ENCODE peak calls at places on chromosomes 5 and 9, in six cellular contexts. One of them, this sample, is unnamed.

GRCh38 chr5:163565492-163565891 is 60.1 kb downstream of the MAT2B start:
- DNase-seq in endodermal cell: peak
- DNase-seq in fibroblast of the aortic adventitia: peak
- DNase-seq in sigmoid colon: no peak
- DNase-seq in PC-3: peak
- DNase-seq in esophagus squamous epithelium: no peak
- DNase-seq in this sample: no peak

GRCh38 chr9:79263666-79264460 is 307.9 kb upstream of the TLE4 start:
- DNase-seq in endodermal cell: no peak
- DNase-seq in fibroblast of the aortic adventitia: peak
- DNase-seq in sigmoid colon: no peak
- DNase-seq in PC-3: peak
- DNase-seq in esophagus squamous epithelium: no peak
- DNase-seq in this sample: no peak

GRCh38 chr9:130713286-130713975 is 19.9 kb downstream of the EXOSC2 start:
- DNase-seq in endodermal cell: peak
- DNase-seq in fibroblast of the aortic adventitia: peak
- DNase-seq in sigmoid colon: peak
- DNase-seq in PC-3: peak
- DNase-seq in esophagus squamous epithelium: no peak
- DNase-seq in this sample: no peak

GRCh38 chr5:62779010-62779422 is 200.4 kb downstream of the LRRC70 start:
- DNase-seq in endodermal cell: no peak
- DNase-seq in fibroblast of the aortic adventitia: peak
- DNase-seq in sigmoid colon: no peak
- DNase-seq in PC-3: peak
- DNase-seq in esophagus squamous epithelium: no peak
- DNase-seq in this sample: no peak

GRCh38 chr5:143673676-143674468 is 138.1 kb upstream of the HMHB1 start:
- DNase-seq in endodermal cell: no peak
- DNase-seq in fibroblast of the aortic adventitia: no peak
- DNase-seq in sigmoid colon: no peak
- DNase-seq in PC-3: peak
- DNase-seq in esophagus squamous epithelium: no peak
- DNase-seq in this sample: no peak

GRCh38 chr9:87889065-87889881 is 6.6 kb downstream of the SPATA31E1 start:
- DNase-seq in endodermal cell: peak
- DNase-seq in fibroblast of the aortic adventitia: no peak
- DNase-seq in sigmoid colon: no peak
- DNase-seq in PC-3: no peak
- DNase-seq in esophagus squamous epithelium: no peak
- DNase-seq in this sample: peak

GRCh38 chr9:109817846-109818472 is 38.0 kb downstream of the PALM2AKAP2 start:
- DNase-seq in endodermal cell: peak
- DNase-seq in fibroblast of the aortic adventitia: peak
- DNase-seq in sigmoid colon: peak
- DNase-seq in PC-3: peak
- DNase-seq in esophagus squamous epithelium: no peak
- DNase-seq in this sample: peak

GRCh38 chr5:1787472-1788047 is 12.1 kb downstream of the MRPL36 start:
- DNase-seq in endodermal cell: no peak
- DNase-seq in fibroblast of the aortic adventitia: no peak
- DNase-seq in sigmoid colon: peak
- DNase-seq in PC-3: no peak
- DNase-seq in esophagus squamous epithelium: no peak
- DNase-seq in this sample: no peak

GRCh38 chr9:136192289-136193126 is 12.4 kb downstream of the LHX3 start:
- DNase-seq in endodermal cell: no peak
- DNase-seq in fibroblast of the aortic adventitia: peak
- DNase-seq in sigmoid colon: no peak
- DNase-seq in PC-3: no peak
- DNase-seq in esophagus squamous epithelium: no peak
- DNase-seq in this sample: no peak

GRCh38 chr9:15999422-16000339 is 446.8 kb downstream of the CCDC171 start:
- DNase-seq in endodermal cell: no peak
- DNase-seq in fibroblast of the aortic adventitia: peak
- DNase-seq in sigmoid colon: no peak
- DNase-seq in PC-3: peak
- DNase-seq in esophagus squamous epithelium: no peak
- DNase-seq in this sample: no peak

GRCh38 chr5:69217154-69217731 is 17.4 kb upstream of the CDK7 start:
- DNase-seq in endodermal cell: no peak
- DNase-seq in fibroblast of the aortic adventitia: peak
- DNase-seq in sigmoid colon: no peak
- DNase-seq in PC-3: no peak
- DNase-seq in esophagus squamous epithelium: no peak
- DNase-seq in this sample: no peak

GRCh38 chr9:92163276-92163675 is 48.1 kb upstream of the SPTLC1 start:
- DNase-seq in endodermal cell: no peak
- DNase-seq in fibroblast of the aortic adventitia: no peak
- DNase-seq in sigmoid colon: no peak
- DNase-seq in PC-3: no peak
- DNase-seq in esophagus squamous epithelium: no peak
- DNase-seq in this sample: no peak

GRCh38 chr5:93894471-93895354 is 153.3 kb upstream of the POU5F2 start:
- DNase-seq in endodermal cell: no peak
- DNase-seq in fibroblast of the aortic adventitia: peak
- DNase-seq in sigmoid colon: no peak
- DNase-seq in PC-3: no peak
- DNase-seq in esophagus squamous epithelium: no peak
- DNase-seq in this sample: no peak

GRCh38 chr5:141838326-141839014 is 39.7 kb downstream of the PCDH1 start:
- DNase-seq in endodermal cell: peak
- DNase-seq in fibroblast of the aortic adventitia: no peak
- DNase-seq in sigmoid colon: no peak
- DNase-seq in PC-3: no peak
- DNase-seq in esophagus squamous epithelium: no peak
- DNase-seq in this sample: no peak

GRCh38 chr9:125750656-125751035 is 3.5 kb downstream of the PBX3 start:
- DNase-seq in endodermal cell: no peak
- DNase-seq in fibroblast of the aortic adventitia: peak
- DNase-seq in sigmoid colon: no peak
- DNase-seq in PC-3: no peak
- DNase-seq in esophagus squamous epithelium: no peak
- DNase-seq in this sample: no peak

GRCh38 chr5:134905246-134905996 is 490 bp downstream of the PCBD2 start:
- DNase-seq in endodermal cell: no peak
- DNase-seq in fibroblast of the aortic adventitia: peak
- DNase-seq in sigmoid colon: peak
- DNase-seq in PC-3: peak
- DNase-seq in esophagus squamous epithelium: no peak
- DNase-seq in this sample: no peak

GRCh38 chr5:122605236-122605635 is 169.6 kb upstream of the SNX2 start:
- DNase-seq in endodermal cell: no peak
- DNase-seq in fibroblast of the aortic adventitia: no peak
- DNase-seq in sigmoid colon: no peak
- DNase-seq in PC-3: no peak
- DNase-seq in esophagus squamous epithelium: no peak
- DNase-seq in this sample: no peak

GRCh38 chr9:135401218-135401617 is 78.4 kb upstream of the PPP1R26 start:
- DNase-seq in endodermal cell: no peak
- DNase-seq in fibroblast of the aortic adventitia: no peak
- DNase-seq in sigmoid colon: no peak
- DNase-seq in PC-3: no peak
- DNase-seq in esophagus squamous epithelium: no peak
- DNase-seq in this sample: no peak

GRCh38 chr9:90287567-90288274 is 354.9 kb downstream of the DIRAS2 start:
- DNase-seq in endodermal cell: peak
- DNase-seq in fibroblast of the aortic adventitia: no peak
- DNase-seq in sigmoid colon: no peak
- DNase-seq in PC-3: no peak
- DNase-seq in esophagus squamous epithelium: no peak
- DNase-seq in this sample: no peak

GRCh38 chr9:136079916-136080246 is 15.2 kb downstream of the NACC2 start:
- DNase-seq in endodermal cell: no peak
- DNase-seq in fibroblast of the aortic adventitia: no peak
- DNase-seq in sigmoid colon: peak
- DNase-seq in PC-3: no peak
- DNase-seq in esophagus squamous epithelium: no peak
- DNase-seq in this sample: no peak

GRCh38 chr5:180027449-180028089 is 44.0 kb downstream of the RNF130 start:
- DNase-seq in endodermal cell: no peak
- DNase-seq in fibroblast of the aortic adventitia: no peak
- DNase-seq in sigmoid colon: no peak
- DNase-seq in PC-3: no peak
- DNase-seq in esophagus squamous epithelium: no peak
- DNase-seq in this sample: no peak

GRCh38 chr5:110258460-110258859 is 468.0 kb downstream of the TMEM232 start:
- DNase-seq in endodermal cell: peak
- DNase-seq in fibroblast of the aortic adventitia: peak
- DNase-seq in sigmoid colon: peak
- DNase-seq in PC-3: peak
- DNase-seq in esophagus squamous epithelium: no peak
- DNase-seq in this sample: no peak

GRCh38 chr9:38176256-38176655 is 107.2 kb upstream of the SHB start:
- DNase-seq in endodermal cell: no peak
- DNase-seq in fibroblast of the aortic adventitia: no peak
- DNase-seq in sigmoid colon: no peak
- DNase-seq in PC-3: peak
- DNase-seq in esophagus squamous epithelium: no peak
- DNase-seq in this sample: no peak

GRCh38 chr9:19160085-19160484 is 32.8 kb upstream of the PLIN2 start:
- DNase-seq in endodermal cell: no peak
- DNase-seq in fibroblast of the aortic adventitia: no peak
- DNase-seq in sigmoid colon: no peak
- DNase-seq in PC-3: no peak
- DNase-seq in esophagus squamous epithelium: no peak
- DNase-seq in this sample: no peak

DNA sequence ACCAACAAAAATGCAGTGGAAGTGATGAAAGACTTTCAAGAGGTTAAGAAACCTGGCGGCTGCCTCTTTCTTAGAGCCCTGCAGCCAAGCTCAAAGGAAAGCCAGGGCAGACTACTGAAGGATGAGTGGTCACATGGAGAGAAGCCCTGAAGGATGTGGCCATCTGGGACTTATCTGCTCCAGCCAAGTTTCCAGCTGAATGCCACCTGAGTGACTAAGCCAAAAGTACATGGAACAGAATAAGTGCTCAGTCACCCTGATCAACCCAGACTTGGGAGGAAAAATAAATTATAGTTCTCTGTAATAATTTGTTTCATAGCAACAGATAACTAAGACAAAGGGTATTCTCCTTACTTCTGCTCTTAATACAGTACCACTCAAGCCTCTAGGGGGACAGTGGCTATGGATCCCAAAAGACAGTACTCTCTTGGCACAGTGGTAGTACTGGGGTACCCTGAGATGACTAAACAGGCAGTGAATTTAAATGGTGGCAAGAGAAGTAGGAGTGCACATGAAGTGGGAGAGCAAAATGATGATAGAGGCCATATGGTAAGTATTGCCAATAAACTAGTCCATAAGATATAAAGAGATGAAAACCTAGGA is 182.3 kb downstream of the ELAVL2 start:
- DNase-seq in endodermal cell: no peak
- DNase-seq in fibroblast of the aortic adventitia: no peak
- DNase-seq in sigmoid colon: no peak
- DNase-seq in PC-3: peak
- DNase-seq in esophagus squamous epithelium: no peak
- DNase-seq in this sample: no peak
- TF ChIP-seq CTCF in endodermal cell: peak
- TF ChIP-seq CTCF in fibroblast of the aortic adventitia: no peak
- TF ChIP-seq CTCF in sigmoid colon: no peak
- TF ChIP-seq CTCF in PC-3: no peak
- TF ChIP-seq CTCF in esophagus squamous epithelium: no peak
- TF ChIP-seq CTCF in this sample: no peak

DNA sequence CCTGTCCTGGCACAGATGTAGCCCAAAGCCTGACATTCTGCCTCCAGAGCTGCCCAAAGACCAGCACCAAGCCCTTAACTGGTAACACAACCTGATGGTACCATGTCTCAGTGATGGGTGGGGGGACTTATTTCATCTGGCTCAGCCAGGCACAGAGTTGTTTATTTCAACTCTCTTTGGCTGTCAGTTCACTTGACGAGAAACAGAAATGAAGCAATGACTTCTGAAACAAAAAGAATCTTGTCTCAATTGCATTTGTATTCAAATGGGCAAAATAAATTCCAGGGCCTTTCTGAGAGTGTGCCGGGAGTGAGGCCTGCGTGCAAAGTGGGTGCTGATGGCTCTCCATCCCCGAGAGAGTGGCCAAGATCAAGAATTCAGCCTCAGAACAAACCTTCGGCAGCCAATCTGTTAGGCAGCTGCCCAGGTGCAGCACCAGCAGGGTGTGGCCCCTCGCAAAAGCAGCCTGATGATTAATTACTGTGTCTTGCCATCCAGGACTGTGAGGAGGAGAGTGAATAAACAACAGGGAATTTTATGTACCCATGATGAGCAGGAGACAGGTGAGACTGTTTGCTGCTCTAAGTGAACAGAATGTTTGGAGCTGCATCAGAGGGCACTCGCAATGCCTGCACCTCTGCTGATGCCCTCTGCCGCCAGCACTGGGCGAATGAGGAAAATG is 238.0 kb downstream of the HSPA4 start:
- DNase-seq in endodermal cell: no peak
- DNase-seq in fibroblast of the aortic adventitia: no peak
- DNase-seq in sigmoid colon: no peak
- DNase-seq in PC-3: no peak
- DNase-seq in esophagus squamous epithelium: no peak
- DNase-seq in this sample: no peak
- TF ChIP-seq CTCF in endodermal cell: no peak
- TF ChIP-seq CTCF in fibroblast of the aortic adventitia: no peak
- TF ChIP-seq CTCF in sigmoid colon: no peak
- TF ChIP-seq CTCF in PC-3: no peak
- TF ChIP-seq CTCF in esophagus squamous epithelium: no peak
- TF ChIP-seq CTCF in this sample: no peak

DNA sequence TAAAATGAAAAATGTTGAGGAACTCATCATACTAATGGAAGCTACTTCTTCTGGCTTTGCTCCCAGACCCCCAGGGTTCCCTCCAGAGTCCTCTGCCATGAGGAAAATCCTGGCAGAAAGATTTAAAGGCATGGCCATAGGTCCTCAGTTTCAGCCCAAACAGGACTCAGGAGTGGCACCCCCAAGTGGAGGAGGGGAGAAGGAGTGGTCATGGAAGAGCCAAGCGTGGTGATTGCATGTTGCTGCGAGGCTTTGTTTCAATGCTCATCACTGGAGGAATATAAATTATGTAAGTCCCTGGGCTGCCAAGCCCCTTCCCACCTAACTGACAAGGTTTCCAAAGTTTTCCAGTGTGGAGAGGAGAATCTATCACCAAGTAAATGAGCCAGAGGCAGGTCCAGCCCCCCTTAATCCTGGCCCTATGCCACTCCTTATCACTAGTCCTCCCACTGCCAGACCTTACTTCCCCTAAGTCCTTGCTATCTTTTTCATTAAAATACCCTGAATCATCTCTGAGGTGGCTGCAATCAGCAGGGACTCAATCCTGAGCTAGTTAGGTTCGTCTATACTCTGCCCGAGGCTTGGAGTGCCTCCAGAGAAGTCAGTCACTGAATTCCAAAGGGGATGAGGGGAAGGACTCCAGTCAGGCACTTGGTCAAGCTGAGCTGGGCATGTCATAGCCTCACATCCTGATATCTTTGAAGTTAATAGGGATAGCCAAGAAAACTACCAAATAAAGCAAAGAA is 70.7 kb upstream of the TAF1L start:
- DNase-seq in endodermal cell: peak
- DNase-seq in fibroblast of the aortic adventitia: peak
- DNase-seq in sigmoid colon: no peak
- DNase-seq in PC-3: peak
- DNase-seq in esophagus squamous epithelium: no peak
- DNase-seq in this sample: no peak
- TF ChIP-seq CTCF in endodermal cell: peak
- TF ChIP-seq CTCF in fibroblast of the aortic adventitia: no peak
- TF ChIP-seq CTCF in sigmoid colon: no peak
- TF ChIP-seq CTCF in PC-3: no peak
- TF ChIP-seq CTCF in esophagus squamous epithelium: no peak
- TF ChIP-seq CTCF in this sample: no peak

GRCh38 chr5:337565-338130 is 16.1 kb downstream of the AHRR start:
- DNase-seq in endodermal cell: peak
- DNase-seq in fibroblast of the aortic adventitia: peak
- DNase-seq in sigmoid colon: no peak
- DNase-seq in PC-3: peak
- DNase-seq in esophagus squamous epithelium: no peak
- DNase-seq in this sample: no peak
- TF ChIP-seq CTCF in endodermal cell: peak
- TF ChIP-seq CTCF in fibroblast of the aortic adventitia: peak
- TF ChIP-seq CTCF in sigmoid colon: no peak
- TF ChIP-seq CTCF in PC-3: peak
- TF ChIP-seq CTCF in esophagus squamous epithelium: no peak
- TF ChIP-seq CTCF in this sample: peak

This sample was measured in type B pancreatic cell.